ENCODE peak calls at places on chromosome 18, in ten cellular contexts. One of them, this sample, is unnamed. For H3K27me3, the result is how much of the 10 kb centered on the place peaks cover.

GRCh38 chr18:31232779-31233424 is 70.2 kb upstream of the DSC1 start:
- DNase-seq in endothelial cell of umbilical vein: no peak
- DNase-seq in PC-9: no peak
- DNase-seq in AG04450: no peak
- DNase-seq in cardiac muscle cell: no peak
- DNase-seq in psoas muscle: no peak
- DNase-seq in CD4-positive, alpha-beta T cell: no peak
- DNase-seq in WERI-Rb-1: no peak
- DNase-seq in dorsolateral prefrontal cortex: no peak
- DNase-seq in left ventricle myocardium inferior: no peak
- DNase-seq in this sample: no peak

GRCh38 chr18:2459886-2460285 is 111.4 kb downstream of the METTL4 start:
- DNase-seq in WERI-Rb-1: no peak
- DNase-seq in PC-9: no peak
- DNase-seq in psoas muscle: no peak
- DNase-seq in CD4-positive, alpha-beta T cell: no peak
- DNase-seq in dorsolateral prefrontal cortex: no peak
- DNase-seq in endothelial cell of umbilical vein: no peak
- DNase-seq in AG04450: no peak
- DNase-seq in cardiac muscle cell: no peak
- DNase-seq in left ventricle myocardium inferior: no peak
- DNase-seq in this sample: no peak

GRCh38 chr18:12943200-12943599 is 4.6 kb upstream of the SEH1L start:
- DNase-seq in psoas muscle: no peak
- DNase-seq in CD4-positive, alpha-beta T cell: no peak
- DNase-seq in PC-9: no peak
- DNase-seq in left ventricle myocardium inferior: no peak
- DNase-seq in cardiac muscle cell: no peak
- DNase-seq in AG04450: no peak
- DNase-seq in endothelial cell of umbilical vein: no peak
- DNase-seq in dorsolateral prefrontal cortex: no peak
- DNase-seq in WERI-Rb-1: no peak
- DNase-seq in this sample: no peak

GRCh38 chr18:44835555-44836156 is 155.0 kb downstream of the SETBP1 start:
- DNase-seq in WERI-Rb-1: no peak
- DNase-seq in PC-9: no peak
- DNase-seq in endothelial cell of umbilical vein: no peak
- DNase-seq in left ventricle myocardium inferior: no peak
- DNase-seq in cardiac muscle cell: no peak
- DNase-seq in psoas muscle: peak
- DNase-seq in dorsolateral prefrontal cortex: no peak
- DNase-seq in CD4-positive, alpha-beta T cell: no peak
- DNase-seq in AG04450: no peak
- DNase-seq in this sample: peak

GRCh38 chr18:44178476-44178875 is 502.2 kb upstream of the SETBP1 start:
- DNase-seq in left ventricle myocardium inferior: no peak
- DNase-seq in WERI-Rb-1: no peak
- DNase-seq in AG04450: no peak
- DNase-seq in PC-9: no peak
- DNase-seq in dorsolateral prefrontal cortex: peak
- DNase-seq in endothelial cell of umbilical vein: no peak
- DNase-seq in psoas muscle: no peak
- DNase-seq in cardiac muscle cell: no peak
- DNase-seq in CD4-positive, alpha-beta T cell: no peak
- DNase-seq in this sample: no peak

GRCh38 chr18:9643549-9643948 is 29.2 kb upstream of the PPP4R1 start:
- DNase-seq in dorsolateral prefrontal cortex: no peak
- DNase-seq in PC-9: peak
- DNase-seq in left ventricle myocardium inferior: no peak
- DNase-seq in psoas muscle: no peak
- DNase-seq in AG04450: peak
- DNase-seq in CD4-positive, alpha-beta T cell: no peak
- DNase-seq in endothelial cell of umbilical vein: peak
- DNase-seq in cardiac muscle cell: peak
- DNase-seq in WERI-Rb-1: no peak
- DNase-seq in this sample: no peak

GRCh38 chr18:59742325-59743111 is 45.3 kb upstream of the CCBE1 start:
- DNase-seq in WERI-Rb-1: no peak
- DNase-seq in dorsolateral prefrontal cortex: no peak
- DNase-seq in cardiac muscle cell: peak
- DNase-seq in psoas muscle: no peak
- DNase-seq in PC-9: no peak
- DNase-seq in endothelial cell of umbilical vein: no peak
- DNase-seq in CD4-positive, alpha-beta T cell: no peak
- DNase-seq in left ventricle myocardium inferior: peak
- DNase-seq in AG04450: no peak
- DNase-seq in this sample: no peak

GRCh38 chr18:2715990-2716389 is 60.5 kb downstream of the SMCHD1 start:
- DNase-seq in CD4-positive, alpha-beta T cell: no peak
- DNase-seq in psoas muscle: no peak
- DNase-seq in endothelial cell of umbilical vein: no peak
- DNase-seq in dorsolateral prefrontal cortex: no peak
- DNase-seq in cardiac muscle cell: no peak
- DNase-seq in PC-9: no peak
- DNase-seq in left ventricle myocardium inferior: no peak
- DNase-seq in WERI-Rb-1: no peak
- DNase-seq in AG04450: peak
- DNase-seq in this sample: no peak

GRCh38 chr18:8623549-8624106 is 14.4 kb downstream of the RAB12 start:
- DNase-seq in AG04450: no peak
- DNase-seq in psoas muscle: no peak
- DNase-seq in CD4-positive, alpha-beta T cell: no peak
- DNase-seq in cardiac muscle cell: no peak
- DNase-seq in dorsolateral prefrontal cortex: no peak
- DNase-seq in PC-9: no peak
- DNase-seq in left ventricle myocardium inferior: peak
- DNase-seq in endothelial cell of umbilical vein: no peak
- DNase-seq in WERI-Rb-1: no peak
- DNase-seq in this sample: no peak

GRCh38 chr18:37294951-37295350 is 270.6 kb downstream of the CELF4 start:
- DNase-seq in AG04450: no peak
- DNase-seq in cardiac muscle cell: peak
- DNase-seq in left ventricle myocardium inferior: no peak
- DNase-seq in dorsolateral prefrontal cortex: no peak
- DNase-seq in psoas muscle: no peak
- DNase-seq in CD4-positive, alpha-beta T cell: no peak
- DNase-seq in PC-9: no peak
- DNase-seq in WERI-Rb-1: peak
- DNase-seq in endothelial cell of umbilical vein: peak
- DNase-seq in this sample: no peak

GRCh38 chr18:5196253-5197031 is 615 bp downstream of the AKAIN1 start:
- DNase-seq in PC-9: no peak
- DNase-seq in AG04450: no peak
- DNase-seq in WERI-Rb-1: peak
- DNase-seq in endothelial cell of umbilical vein: no peak
- DNase-seq in left ventricle myocardium inferior: peak
- DNase-seq in psoas muscle: no peak
- DNase-seq in cardiac muscle cell: peak
- DNase-seq in CD4-positive, alpha-beta T cell: no peak
- DNase-seq in dorsolateral prefrontal cortex: no peak
- DNase-seq in this sample: no peak

GRCh38 chr18:78765637-78766281 is 213.9 kb upstream of the SALL3 start:
- DNase-seq in WERI-Rb-1: no peak
- DNase-seq in psoas muscle: no peak
- DNase-seq in left ventricle myocardium inferior: no peak
- DNase-seq in cardiac muscle cell: no peak
- DNase-seq in endothelial cell of umbilical vein: no peak
- DNase-seq in AG04450: no peak
- DNase-seq in PC-9: no peak
- DNase-seq in dorsolateral prefrontal cortex: no peak
- DNase-seq in CD4-positive, alpha-beta T cell: no peak
- DNase-seq in this sample: no peak

GRCh38 chr18:48913201-48913600 is 37.6 kb downstream of the SMAD7 start:
- DNase-seq in psoas muscle: no peak
- DNase-seq in WERI-Rb-1: no peak
- DNase-seq in left ventricle myocardium inferior: no peak
- DNase-seq in PC-9: no peak
- DNase-seq in CD4-positive, alpha-beta T cell: peak
- DNase-seq in AG04450: no peak
- DNase-seq in endothelial cell of umbilical vein: no peak
- DNase-seq in dorsolateral prefrontal cortex: no peak
- DNase-seq in cardiac muscle cell: no peak
- DNase-seq in this sample: peak
- TF ChIP-seq CTCF in psoas muscle: no peak
- TF ChIP-seq CTCF in WERI-Rb-1: peak
- TF ChIP-seq CTCF in left ventricle myocardium inferior: peak
- TF ChIP-seq CTCF in PC-9: peak
- TF ChIP-seq CTCF in CD4-positive, alpha-beta T cell: peak
- TF ChIP-seq CTCF in AG04450: no peak
- TF ChIP-seq CTCF in endothelial cell of umbilical vein: no peak
- TF ChIP-seq CTCF in dorsolateral prefrontal cortex: no peak
- TF ChIP-seq CTCF in cardiac muscle cell: no peak
- TF ChIP-seq CTCF in this sample: no peak

GRCh38 chr18:22560283-22560627 is 142.5 kb upstream of the CTAGE1 start:
- DNase-seq in PC-9: no peak
- DNase-seq in CD4-positive, alpha-beta T cell: no peak
- DNase-seq in left ventricle myocardium inferior: no peak
- DNase-seq in psoas muscle: no peak
- DNase-seq in WERI-Rb-1: no peak
- DNase-seq in endothelial cell of umbilical vein: peak
- DNase-seq in dorsolateral prefrontal cortex: no peak
- DNase-seq in cardiac muscle cell: no peak
- DNase-seq in AG04450: no peak
- DNase-seq in this sample: no peak

GRCh38 chr18:22560797-22561196 is 143.1 kb upstream of the CTAGE1 start:
- DNase-seq in endothelial cell of umbilical vein: peak
- DNase-seq in AG04450: no peak
- DNase-seq in WERI-Rb-1: no peak
- DNase-seq in PC-9: no peak
- DNase-seq in psoas muscle: no peak
- DNase-seq in CD4-positive, alpha-beta T cell: no peak
- DNase-seq in cardiac muscle cell: no peak
- DNase-seq in dorsolateral prefrontal cortex: no peak
- DNase-seq in left ventricle myocardium inferior: no peak
- DNase-seq in this sample: no peak

GRCh38 chr18:22557160-22557941 is 139.6 kb upstream of the CTAGE1 start:
- DNase-seq in psoas muscle: no peak
- DNase-seq in WERI-Rb-1: no peak
- DNase-seq in endothelial cell of umbilical vein: peak
- DNase-seq in CD4-positive, alpha-beta T cell: no peak
- DNase-seq in PC-9: no peak
- DNase-seq in AG04450: no peak
- DNase-seq in left ventricle myocardium inferior: no peak
- DNase-seq in cardiac muscle cell: no peak
- DNase-seq in dorsolateral prefrontal cortex: no peak
- DNase-seq in this sample: no peak

GRCh38 chr18:22559414-22560282 is 141.9 kb upstream of the CTAGE1 start:
- DNase-seq in PC-9: peak
- DNase-seq in CD4-positive, alpha-beta T cell: no peak
- DNase-seq in psoas muscle: peak
- DNase-seq in AG04450: no peak
- DNase-seq in WERI-Rb-1: peak
- DNase-seq in dorsolateral prefrontal cortex: no peak
- DNase-seq in cardiac muscle cell: peak
- DNase-seq in left ventricle myocardium inferior: peak
- DNase-seq in endothelial cell of umbilical vein: peak
- DNase-seq in this sample: peak

GRCh38 chr18:22558945-22559385 is 141.2 kb upstream of the CTAGE1 start:
- DNase-seq in endothelial cell of umbilical vein: peak
- DNase-seq in psoas muscle: peak
- DNase-seq in PC-9: peak
- DNase-seq in CD4-positive, alpha-beta T cell: no peak
- DNase-seq in cardiac muscle cell: peak
- DNase-seq in left ventricle myocardium inferior: peak
- DNase-seq in WERI-Rb-1: no peak
- DNase-seq in dorsolateral prefrontal cortex: no peak
- DNase-seq in AG04450: no peak
- DNase-seq in this sample: peak
- H3K27me3 ChIP-seq in endothelial cell of umbilical vein: under half
- H3K27me3 ChIP-seq in psoas muscle: under half
- H3K27me3 ChIP-seq in PC-9: under half
- H3K27me3 ChIP-seq in CD4-positive, alpha-beta T cell: under half
- H3K27me3 ChIP-seq in cardiac muscle cell: under half
- H3K27me3 ChIP-seq in left ventricle myocardium inferior: under half
- H3K27me3 ChIP-seq in WERI-Rb-1: half or more
- H3K27me3 ChIP-seq in dorsolateral prefrontal cortex: under half
- H3K27me3 ChIP-seq in AG04450: under half
- H3K27me3 ChIP-seq in this sample: under half

GRCh38 chr18:77071711-77072292 is 60.8 kb downstream of the MBP start:
- DNase-seq in CD4-positive, alpha-beta T cell: peak
- DNase-seq in psoas muscle: no peak
- DNase-seq in PC-9: peak
- DNase-seq in WERI-Rb-1: no peak
- DNase-seq in left ventricle myocardium inferior: no peak
- DNase-seq in dorsolateral prefrontal cortex: no peak
- DNase-seq in endothelial cell of umbilical vein: peak
- DNase-seq in AG04450: peak
- DNase-seq in cardiac muscle cell: no peak
- DNase-seq in this sample: no peak
- TF ChIP-seq CTCF in CD4-positive, alpha-beta T cell: no peak
- TF ChIP-seq CTCF in psoas muscle: no peak
- TF ChIP-seq CTCF in PC-9: no peak
- TF ChIP-seq CTCF in WERI-Rb-1: no peak
- TF ChIP-seq CTCF in left ventricle myocardium inferior: no peak
- TF ChIP-seq CTCF in dorsolateral prefrontal cortex: no peak
- TF ChIP-seq CTCF in endothelial cell of umbilical vein: no peak
- TF ChIP-seq CTCF in AG04450: no peak
- TF ChIP-seq CTCF in cardiac muscle cell: no peak
- TF ChIP-seq CTCF in this sample: no peak

DNA sequence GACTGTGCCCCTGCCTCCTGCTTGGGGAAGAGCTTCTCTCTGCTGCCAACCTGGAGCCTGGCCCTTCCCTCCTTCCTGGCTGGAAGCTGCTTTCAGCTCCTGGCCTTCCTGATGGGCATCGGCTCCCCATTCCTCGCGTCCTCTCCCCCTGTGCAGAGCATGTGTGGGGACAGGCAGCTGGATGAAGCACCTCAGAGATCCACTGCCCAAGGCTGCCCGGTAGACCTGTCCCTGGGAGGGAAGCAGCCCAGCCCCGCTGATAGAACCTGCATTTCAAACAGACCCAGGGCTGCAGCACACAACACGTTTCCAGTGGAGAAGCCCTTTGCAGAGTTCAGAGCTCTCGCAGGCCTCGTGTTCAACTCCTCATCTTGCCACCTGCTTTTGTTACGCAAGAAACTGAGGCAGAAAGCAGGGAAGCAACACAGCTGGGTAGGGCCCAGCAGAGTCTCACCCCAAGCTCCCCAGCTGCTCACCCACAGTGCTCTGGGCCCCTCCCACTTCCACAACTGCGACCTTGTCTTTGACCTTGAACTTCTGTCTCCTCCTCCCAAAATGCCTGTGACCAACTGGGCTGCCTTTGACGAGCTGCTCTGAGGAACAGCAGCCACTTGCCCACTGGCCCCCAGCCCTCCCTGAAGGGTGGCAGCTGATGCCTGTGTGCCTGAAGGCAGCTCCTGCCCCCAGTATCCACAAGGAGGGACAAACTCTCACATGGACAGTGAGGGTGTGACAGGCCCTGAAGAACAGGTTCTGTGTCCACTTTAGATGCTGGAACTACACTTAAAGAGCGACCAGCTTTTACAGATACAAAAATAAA is 65.5 kb downstream of the PARD6G start:
- DNase-seq in WERI-Rb-1: no peak
- DNase-seq in AG04450: no peak
- DNase-seq in left ventricle myocardium inferior: no peak
- DNase-seq in dorsolateral prefrontal cortex: no peak
- DNase-seq in endothelial cell of umbilical vein: no peak
- DNase-seq in cardiac muscle cell: no peak
- DNase-seq in CD4-positive, alpha-beta T cell: no peak
- DNase-seq in psoas muscle: no peak
- DNase-seq in PC-9: no peak
- DNase-seq in this sample: peak
- H3K27me3 ChIP-seq in WERI-Rb-1: under half
- H3K27me3 ChIP-seq in AG04450: under half
- H3K27me3 ChIP-seq in left ventricle myocardium inferior: under half
- H3K27me3 ChIP-seq in dorsolateral prefrontal cortex: under half
- H3K27me3 ChIP-seq in endothelial cell of umbilical vein: under half
- H3K27me3 ChIP-seq in cardiac muscle cell: under half
- H3K27me3 ChIP-seq in CD4-positive, alpha-beta T cell: under half
- H3K27me3 ChIP-seq in psoas muscle: under half
- H3K27me3 ChIP-seq in PC-9: half or more
- H3K27me3 ChIP-seq in this sample: under half

This sample was measured in ovary.